ENCODE peak calls at places on chromosome 2, in seven cellular contexts. V is activated gamma-delta T cell treated with anti-CD3 and anti-CD28 coated beads, Interleukin-2, amount 50 U/mL, for 16 hours; Z is activated T-cell treated with anti-CD3 and anti-CD28 coated beads for 1 hour; G is MCF 10A; F is effector CD4-positive, alpha-beta T cell; U is RPMI7951; C is T-cell. K is an unnamed sample.

GRCh38 chr2:170360546-170361358 is 182.8 kb downstream of the MYO3B start:
- DNase-seq in Z (no peak), C (no peak), U (no peak), F (no peak), G (no peak), V (no peak), K (no peak)

GRCh38 chr2:112768432-112768831 is 4.0 kb upstream of the CKAP2L start:
- DNase-seq in F (no peak), U (peak; percentile 70), V (no peak), G (no peak), Z (no peak), C (no peak), K (no peak)

GRCh38 chr2:46390036-46390435 is 89.3 kb upstream of the TMEM247 start:
- DNase-seq in C (no peak), G (no peak), V (no peak), F (no peak), U (no peak), Z (no peak), K (no peak)

GRCh38 chr2:75100011-75100680 is 99.2 kb downstream of the TACR1 start:
- DNase-seq in C (no peak), Z (no peak), F (no peak), U (peak; percentile 89), V (no peak), G (peak; percentile 46), K (no peak)

GRCh38 chr2:122340246-122340645 is 584.8 kb downstream of the TSN start:
- DNase-seq in V (no peak), F (no peak), G (peak; percentile 41), U (peak; percentile 30), Z (no peak), C (no peak), K (no peak)

GRCh38 chr2:53787255-53787910 is 539 bp downstream of the ERLEC1 start:
- DNase-seq in C (peak; percentile 5), F (no peak), V (no peak), G (peak; percentile 17), U (peak; percentile 9), Z (no peak), K (no peak)

GRCh38 chr2:37656512-37657423 is 14.7 kb downstream of the CDC42EP3 start:
- DNase-seq in V (no peak), Z (no peak), U (peak; percentile 56), F (no peak), C (no peak), G (no peak), K (no peak)

GRCh38 chr2:227397562-227397961 is 9.8 kb upstream of the SCYGR1 start:
- DNase-seq in V (no peak), U (no peak), G (no peak), Z (no peak), C (no peak), F (no peak), K (no peak)

GRCh38 chr2:120675460-120676130 is 60.1 kb upstream of the GLI2 start:
- DNase-seq in G (peak; percentile 32), V (peak; percentile 11), C (peak; percentile 12), F (peak; percentile 21), Z (peak; percentile 21), U (peak; percentile 39), K (peak; percentile 78)

GRCh38 chr2:148664229-148664628 is 19.7 kb downstream of the EPC2 start:
- DNase-seq in Z (no peak), F (no peak), C (no peak), G (no peak), U (no peak), V (no peak), K (no peak)

GRCh38 chr2:905833-906140 is 44.9 kb upstream of the SNTG2 start:
- DNase-seq in U (no peak), G (no peak), Z (no peak), C (no peak), V (no peak), F (no peak), K (no peak)

GRCh38 chr2:182521453-182522427 is 94.9 kb upstream of the PDE1A start:
- DNase-seq in F (no peak), U (no peak), Z (no peak), G (no peak), C (no peak), V (no peak), K (no peak)

GRCh38 chr2:85733121-85733960 is 20.4 kb upstream of the ATOH8 start:
- DNase-seq in V (no peak), C (no peak), U (peak; percentile 57), G (no peak), Z (no peak), F (no peak), K (no peak)

GRCh38 chr2:127226520-127227263 is 6.6 kb upstream of the CYP27C1 start:
- DNase-seq in C (no peak), F (no peak), V (no peak), G (peak; percentile 90), Z (no peak), U (peak; percentile 97), K (no peak)

GRCh38 chr2:172709566-172710291 is 25.9 kb upstream of the RAPGEF4 start:
- DNase-seq in Z (no peak), F (no peak), U (no peak), V (no peak), G (no peak), C (no peak), K (no peak)

GRCh38 chr2:190023860-190024259 is 38.7 kb downstream of the MSTN start:
- DNase-seq in U (peak; percentile 56), F (no peak), V (no peak), Z (no peak), G (peak; percentile 75), C (no peak), K (peak; percentile 8)

GRCh38 chr2:20931346-20931745 is 108.4 kb upstream of the LDAH start:
- DNase-seq in G (no peak), U (no peak), Z (no peak), V (no peak), F (no peak), C (no peak), K (no peak)